ENCODE peak calls at places on chromosomes 6 and 20, in seven cellular contexts. K is heart left ventricle, V is stromal cell of bone marrow, B is breast epithelium, P is GM03348, W is A172, A is amygdala. H is an unnamed sample.

GRCh38 chr6:91437295-91437694 is 850.4 kb upstream of the MAP3K7 start:
- DNase-seq in K (no peak), V (no peak), B (no peak), P (no peak), W (no peak), A (no peak), H (no peak)

GRCh38 chr6:130426078-130426726 is 60.4 kb downstream of the TMEM200A start:
- DNase-seq in K (no peak), V (no peak), B (no peak), P (no peak), W (no peak), A (no peak), H (peak)

GRCh38 chr6:33118525-33119123 is 42.8 kb downstream of the HLA-DPB1 start:
- DNase-seq in K (no peak), V (peak), B (no peak), P (peak), W (peak), A (no peak), H (peak)

GRCh38 chr6:52725133-52725529 is 38.1 kb downstream of the GSTA2 start:
- DNase-seq in K (no peak), V (peak), B (no peak), P (peak), W (no peak), A (no peak), H (no peak)

GRCh38 chr6:39269971-39270370 is 40.7 kb upstream of the KCNK5 start:
- DNase-seq in K (no peak), V (no peak), B (no peak), P (no peak), W (no peak), A (no peak), H (no peak)

GRCh38 chr20:38143238-38143645 is 21.8 kb downstream of the TGM2 start:
- DNase-seq in K (no peak), V (no peak), B (no peak), P (no peak), W (peak), A (no peak), H (no peak)

GRCh38 chr20:38919683-38920082 is 6.5 kb upstream of the FAM83D start:
- DNase-seq in K (no peak), V (no peak), B (no peak), P (no peak), W (no peak), A (no peak), H (no peak)

GRCh38 chr6:108260126-108260808 is 573 bp downstream of the SNX3 start:
- DNase-seq in K (no peak), V (peak), B (peak), P (peak), W (peak), A (peak), H (peak)

GRCh38 chr20:1324598-1325172 is 4.3 kb downstream of the SDCBP2 start:
- DNase-seq in K (peak), V (peak), B (no peak), P (peak), W (peak), A (no peak), H (no peak)

GRCh38 chr20:49482621-49483017 is at the start of gene KCNB1:
- DNase-seq in K (peak), V (no peak), B (peak), P (peak), W (peak), A (no peak), H (peak)

GRCh38 chr6:40406175-40406574 is 181.0 kb downstream of the LRFN2 start:
- DNase-seq in K (no peak), V (no peak), B (no peak), P (no peak), W (no peak), A (no peak), H (no peak)

GRCh38 chr6:118893095-118893881 is 664 bp upstream of the ASF1A start:
- DNase-seq in K (peak), V (peak), B (peak), P (no peak), W (peak), A (no peak), H (peak)

GRCh38 chr6:162124710-162125435 is 602.7 kb downstream of the PRKN start:
- DNase-seq in K (no peak), V (no peak), B (no peak), P (no peak), W (no peak), A (no peak), H (no peak)

GRCh38 chr6:6683964-6684363 is 95.4 kb downstream of the LY86 start:
- DNase-seq in K (no peak), V (no peak), B (no peak), P (no peak), W (no peak), A (no peak), H (no peak)

GRCh38 chr6:137283940-137284910 is 65.0 kb upstream of the IFNGR1 start:
- DNase-seq in K (no peak), V (no peak), B (no peak), P (no peak), W (peak), A (no peak), H (no peak)

GRCh38 chr6:122222761-122223160 is 176.7 kb upstream of the HSF2 start:
- DNase-seq in K (no peak), V (no peak), B (no peak), P (no peak), W (no peak), A (no peak), H (no peak)

GRCh38 chr20:61414455-61414991 is 162.5 kb downstream of the CDH4 start:
- DNase-seq in K (no peak), V (no peak), B (no peak), P (no peak), W (no peak), A (peak), H (no peak)

GRCh38 chr6:154039231-154039842 is at the start of gene OPRM1:
- DNase-seq in K (peak), V (no peak), B (no peak), P (peak), W (no peak), A (no peak), H (peak)

GRCh38 chr6:125747589-125748533 is 1.6 kb upstream of the HEY2 start:
- DNase-seq in K (peak), V (no peak), B (peak), P (peak), W (no peak), A (no peak), H (peak)

GRCh38 chr20:48298851-48299484 is 513.7 kb upstream of the SULF2 start:
- DNase-seq in K (peak), V (peak), B (peak), P (no peak), W (peak), A (no peak), H (peak)

GRCh38 chr6:129894904-129895303 is 33.8 kb upstream of the TMEM244 start:
- DNase-seq in K (no peak), V (no peak), B (no peak), P (peak), W (no peak), A (no peak), H (peak)

GRCh38 chr6:44270526-44271405 is 516 bp downstream of the TMEM151B start:
- DNase-seq in K (no peak), V (no peak), B (no peak), P (peak), W (no peak), A (no peak), H (no peak)

GRCh38 chr6:89360415-89360999 is 8.0 kb upstream of the UBE2J1 start:
- DNase-seq in K (no peak), V (peak), B (no peak), P (peak), W (peak), A (no peak), H (peak)

GRCh38 chr6:147906361-147906760 is 397.9 kb downstream of the SAMD5 start:
- DNase-seq in K (no peak), V (peak), B (no peak), P (no peak), W (peak), A (no peak), H (no peak)

GRCh38 chr6:163620670-163621330 is 206.3 kb downstream of the QKI start:
- DNase-seq in K (no peak), V (peak), B (no peak), P (no peak), W (peak), A (no peak), H (no peak)